ENCODE peak calls at places on chromosomes 16 and 17, in nine cellular contexts. K is lower lobe of right lung, W is ascending aorta, Z is thoracic aorta, J is A549, L is heart right ventricle, B is lung, M is GM23248, S is endothelial cell of umbilical vein. H is an unnamed sample. For H3K9me3 and H3K4me1, the result is how much of the 10 kb centered on the place peaks cover.

GRCh38 chr17:66458782-66459181 is 156.4 kb downstream of the PRKCA start:
- DNase-seq in K (no peak), W (no peak), Z (no peak), J (no peak), L (no peak), B (no peak), M (no peak), S (no peak), H (no peak)

GRCh38 chr17:30363715-30364202 is 15.0 kb upstream of the CPD start:
- DNase-seq in K (no peak), W (no peak), Z (no peak), J (no peak), L (no peak), B (peak), M (peak), S (no peak), H (no peak)

GRCh38 chr16:72797606-72798005 is 250.3 kb downstream of the ZFHX3 start:
- DNase-seq in K (no peak), W (no peak), Z (no peak), J (no peak), L (peak), B (no peak), M (no peak), S (no peak), H (no peak)

GRCh38 chr17:32386844-32387243 is 36.9 kb downstream of the ZNF207 start:
- DNase-seq in K (no peak), W (no peak), Z (no peak), J (no peak), L (no peak), B (no peak), M (peak), S (no peak), H (no peak)

GRCh38 chr16:70490261-70490660 is 33.1 kb downstream of the COG4 start:
- DNase-seq in K (no peak), W (no peak), Z (no peak), J (no peak), L (no peak), B (no peak), M (no peak), S (no peak), H (no peak)

GRCh38 chr17:56786989-56787482 is 46.7 kb downstream of the C17orf67 start:
- DNase-seq in K (peak), W (no peak), Z (no peak), J (peak), L (no peak), B (no peak), M (peak), S (peak), H (no peak)

GRCh38 chr17:58694826-58695225 is 2.4 kb downstream of the RAD51C start:
- DNase-seq in K (no peak), W (no peak), Z (no peak), J (no peak), L (no peak), B (no peak), M (no peak), S (no peak), H (no peak)

GRCh38 chr16:87207509-87207908 is 109.7 kb downstream of the C16orf95 start:
- DNase-seq in K (no peak), W (no peak), Z (no peak), J (peak), L (no peak), B (no peak), M (peak), S (no peak), H (no peak)

GRCh38 chr17:49707246-49707607 is 537 bp downstream of the SLC35B1 start:
- DNase-seq in K (no peak), W (no peak), Z (no peak), J (no peak), L (no peak), B (no peak), M (peak), S (peak), H (no peak)

GRCh38 chr16:74727903-74728302 is 27.2 kb upstream of the MLKL start:
- DNase-seq in K (no peak), W (no peak), Z (no peak), J (no peak), L (no peak), B (no peak), M (no peak), S (no peak), H (no peak)

GRCh38 chr16:16164244-16164643 is 59.0 kb downstream of the ABCC6 start:
- DNase-seq in K (no peak), W (no peak), Z (no peak), J (no peak), L (no peak), B (no peak), M (no peak), S (no peak), H (no peak)

GRCh38 chr17:27576429-27577123 is 54.4 kb upstream of the LGALS9 start:
- DNase-seq in K (no peak), W (no peak), Z (no peak), J (no peak), L (no peak), B (no peak), M (peak), S (no peak), H (no peak)

GRCh38 chr17:35127751-35128514 is 6.5 kb downstream of the FNDC8 start:
- DNase-seq in K (no peak), W (no peak), Z (no peak), J (no peak), L (no peak), B (peak), M (peak), S (no peak), H (no peak)

GRCh38 chr17:9021158-9021984 is at the start of gene NTN1:
- DNase-seq in K (peak), W (peak), Z (no peak), J (no peak), L (peak), B (no peak), M (peak), S (no peak), H (peak)

GRCh38 chr17:8668181-8668740 is 37.7 kb upstream of the MYH10 start:
- DNase-seq in K (no peak), W (peak), Z (no peak), J (no peak), L (no peak), B (no peak), M (no peak), S (peak), H (no peak)

GRCh38 chr16:67407176-67407787 is 9.0 kb downstream of the ZDHHC1 start:
- DNase-seq in K (no peak), W (no peak), Z (no peak), J (no peak), L (no peak), B (no peak), M (peak), S (no peak), H (no peak)

GRCh38 chr16:81487301-81487720 is 42.7 kb downstream of the CMIP start:
- DNase-seq in K (no peak), W (no peak), Z (no peak), J (no peak), L (no peak), B (no peak), M (peak), S (no peak), H (no peak)

GRCh38 chr16:51151951-51152663 is 1.0 kb upstream of the SALL1 start:
- DNase-seq in K (no peak), W (no peak), Z (no peak), J (peak), L (peak), B (no peak), M (peak), S (no peak), H (peak)

GRCh38 chr17:57861000-57861736 is 11.3 kb upstream of the MRPS23 start:
- DNase-seq in K (peak), W (peak), Z (peak), J (peak), L (peak), B (peak), M (peak), S (peak), H (peak)

GRCh38 chr17:83031321-83031945 is 48.0 kb upstream of the METRNL start:
- DNase-seq in K (no peak), W (peak), Z (no peak), J (no peak), L (no peak), B (no peak), M (no peak), S (no peak), H (no peak)

GRCh38 chr17:7081341-7082062 is 1.5 kb upstream of the CLEC10A start:
- DNase-seq in K (peak), W (peak), Z (no peak), J (no peak), L (no peak), B (no peak), M (no peak), S (no peak), H (no peak)

GRCh38 chr17:57009737-57010445 is 32.0 kb downstream of the SCPEP1 start:
- DNase-seq in K (peak), W (peak), Z (no peak), J (peak), L (peak), B (peak), M (peak), S (peak), H (peak)

GRCh38 chr17:35051579-35052239 is 11.8 kb downstream of the RFFL start:
- DNase-seq in K (no peak), W (no peak), Z (no peak), J (no peak), L (no peak), B (no peak), M (peak), S (peak), H (no peak)

GRCh38 chr17:4617090-4617489 is 24.4 kb downstream of the ALOX15 start:
- DNase-seq in K (no peak), W (no peak), Z (no peak), J (no peak), L (no peak), B (no peak), M (no peak), S (no peak), H (no peak)

GRCh38 chr17:58006563-58006923 is 503 bp downstream of the SRSF1 start:
- DNase-seq in K (peak), W (peak), Z (peak), J (peak), L (peak), B (peak), M (peak), S (peak), H (peak)

GRCh38 chr16:22641030-22641671 is 130.5 kb downstream of the NPIPB5 start:
- DNase-seq in K (no peak), W (no peak), Z (no peak), J (peak), L (no peak), B (no peak), M (peak), S (peak), H (no peak)

DNA sequence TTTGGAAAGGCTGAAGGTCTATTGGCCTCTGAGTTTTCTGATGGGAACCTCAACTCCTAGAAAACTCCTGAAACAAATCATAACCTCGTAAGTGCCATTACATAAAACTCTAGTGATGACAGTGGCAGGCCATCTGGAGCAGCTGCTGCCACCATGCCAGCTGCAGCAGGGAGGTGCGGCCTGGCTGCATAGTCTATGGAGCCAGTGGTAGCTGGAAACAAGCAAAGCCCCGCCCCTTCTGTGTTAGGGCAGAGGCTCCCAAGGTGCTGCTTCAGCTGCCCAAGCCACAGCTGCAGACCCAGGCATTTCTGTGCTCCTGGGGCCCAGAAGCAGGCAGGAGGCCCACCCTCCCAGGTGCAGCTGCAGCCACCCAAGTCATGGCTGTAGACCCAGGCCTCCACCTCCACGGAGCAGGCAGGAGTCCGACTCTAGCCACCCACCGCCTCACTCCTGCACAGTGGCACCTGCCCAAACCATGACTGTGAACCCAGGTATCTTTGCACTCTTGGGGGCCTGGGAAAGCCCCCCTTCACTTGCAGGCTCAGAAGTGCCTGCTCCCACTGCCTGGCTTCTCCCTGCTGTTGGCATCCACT is 254.0 kb upstream of the KCNJ16 start:
- DNase-seq in K (no peak), W (no peak), Z (no peak), J (no peak), L (no peak), B (no peak), M (no peak), S (no peak), H (no peak)
- H3K9me3 ChIP-seq in K (under half), W (under half), Z (under half), J (under half), L (under half), B (under half), M (under half), S (under half), H (under half)

DNA sequence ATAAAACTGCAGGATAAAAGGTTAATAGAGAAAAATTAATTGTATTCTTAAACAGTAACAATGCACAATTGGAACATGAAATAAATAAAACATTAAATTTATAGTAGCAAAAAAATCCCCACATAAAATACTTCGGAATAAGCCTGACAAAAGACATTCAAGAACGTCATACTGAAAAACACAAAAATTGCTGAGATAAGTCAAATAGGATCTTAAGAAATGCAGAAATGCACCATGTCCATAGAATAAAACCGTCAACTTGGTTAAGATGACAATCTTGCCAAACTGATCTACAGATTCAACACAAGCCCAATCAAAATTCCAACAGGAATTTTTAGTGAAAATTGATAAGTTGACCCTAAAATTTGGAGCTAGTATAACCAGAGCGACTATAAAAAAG is 76.6 kb downstream of the TBC1D16 start:
- DNase-seq in K (no peak), W (no peak), Z (no peak), J (no peak), L (no peak), B (no peak), M (no peak), S (no peak), H (no peak)
- H3K4me1 ChIP-seq in K (under half), W (under half), Z (under half), J (under half), L (under half), B (under half), M (under half), S (under half), H (under half)

GRCh38 chr17:41145261-41145660 is 4.4 kb downstream of the KRTAP4-5 start:
- DNase-seq in K (no peak), W (no peak), Z (no peak), J (no peak), L (no peak), B (no peak), M (no peak), S (no peak), H (no peak)

GRCh38 chr17:41144846-41145245 is 4.5 kb upstream of the KRTAP4-6 start:
- DNase-seq in K (no peak), W (no peak), Z (no peak), J (no peak), L (no peak), B (no peak), M (no peak), S (no peak), H (no peak)

GRCh38 chr17:41141361-41141760 is 1.0 kb upstream of the KRTAP4-6 start:
- DNase-seq in K (no peak), W (no peak), Z (no peak), J (no peak), L (no peak), B (no peak), M (no peak), S (no peak), H (no peak)

DNA sequence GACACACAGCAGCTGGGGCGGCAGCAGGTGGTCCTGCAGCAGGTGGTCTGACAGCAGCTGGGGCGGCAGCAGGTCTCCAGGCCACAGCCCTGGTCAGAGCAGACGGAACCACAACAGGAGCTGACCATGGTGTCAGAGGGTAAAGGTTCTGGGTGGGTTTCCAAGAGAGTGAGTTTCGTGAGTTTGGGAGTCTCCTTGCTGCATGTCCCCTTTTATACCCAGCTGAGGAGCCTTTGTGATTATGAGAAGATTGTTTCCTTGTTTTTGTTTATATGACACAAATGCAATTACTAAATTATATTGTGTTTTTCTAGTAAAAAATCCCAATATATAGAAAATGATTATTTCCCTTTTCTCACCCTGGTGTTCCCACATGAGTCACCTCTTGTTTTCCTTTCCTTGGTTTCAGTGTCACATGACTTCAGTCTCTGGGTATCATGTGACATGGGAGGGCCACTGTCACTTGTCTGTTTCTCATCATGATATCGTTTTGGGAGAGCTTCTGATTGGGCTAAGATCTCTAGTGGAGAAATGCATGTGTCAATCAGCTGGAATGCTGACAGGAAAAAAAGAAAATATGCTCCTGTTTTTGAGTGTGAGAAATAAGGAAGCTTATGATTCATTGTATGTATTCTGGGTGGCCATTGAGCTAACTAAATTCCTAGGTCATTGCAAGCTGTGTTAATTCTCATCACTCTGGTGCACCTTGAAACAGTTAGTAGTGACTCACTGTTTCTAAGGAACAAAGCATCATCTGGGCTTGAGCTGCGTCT is at the start of gene KRTAP4-6:
- DNase-seq in K (no peak), W (no peak), Z (no peak), J (peak), L (no peak), B (no peak), M (peak), S (no peak), H (no peak)
- H3K9me3 ChIP-seq in K (under half), W (under half), Z (under half), J (under half), L (under half), B (under half), M (under half), S (under half), H (under half)

GRCh38 chr17:17476865-17477467 is at the start of gene MED9:
- DNase-seq in K (peak), W (peak), Z (peak), J (peak), L (peak), B (peak), M (peak), S (peak), H (peak)
- H3K4me1 ChIP-seq in K (under half), W (under half), Z (under half), J (under half), L (under half), B (under half), M (under half), S (under half), H (under half)

GRCh38 chr16:35252356-35252936 is 1793.0 kb downstream of the TP53TG3F start:
- DNase-seq in K (no peak), W (no peak), Z (no peak), J (no peak), L (no peak), B (no peak), M (peak), S (peak), H (no peak)

GRCh38 chr16:35255816-35256215 is 1796.4 kb downstream of the TP53TG3F start:
- DNase-seq in K (no peak), W (no peak), Z (no peak), J (no peak), L (no peak), B (no peak), M (no peak), S (no peak), H (no peak)

GRCh38 chr16:35258381-35258780 is 1799.0 kb downstream of the TP53TG3F start:
- DNase-seq in K (no peak), W (no peak), Z (no peak), J (no peak), L (no peak), B (no peak), M (no peak), S (no peak), H (no peak)

DNA sequence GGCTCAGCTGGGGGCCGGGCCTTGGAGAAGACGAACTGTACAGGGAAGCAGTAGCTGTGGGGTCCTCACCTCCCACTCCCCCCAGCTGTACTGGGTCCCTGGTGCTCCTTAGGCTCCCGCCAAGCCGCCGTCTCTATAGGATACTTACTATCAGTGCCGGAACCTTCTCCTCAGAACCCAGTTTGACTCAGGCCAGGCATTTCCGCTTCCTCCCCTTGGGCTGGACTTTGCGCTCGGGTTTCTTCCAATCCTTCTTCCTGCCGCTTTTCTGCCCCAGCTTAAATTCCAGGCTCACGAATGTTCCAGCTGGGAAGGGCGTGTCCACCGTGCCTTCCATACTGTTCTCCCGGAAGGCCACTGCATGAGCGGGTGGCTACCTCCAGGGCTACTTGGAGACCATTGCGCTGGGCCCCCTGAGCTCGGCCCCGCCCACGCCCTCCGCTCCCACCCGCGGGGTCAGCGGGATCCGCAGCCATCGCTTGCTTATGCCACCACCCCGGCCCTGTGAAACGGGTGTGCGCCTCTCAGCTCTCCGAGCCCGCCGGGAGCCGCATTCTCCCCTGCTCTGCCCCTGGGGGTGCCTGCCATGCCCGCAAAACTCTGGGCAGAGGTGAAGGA is 1795.9 kb downstream of the TP53TG3F start:
- DNase-seq in K (no peak), W (no peak), Z (no peak), J (no peak), L (no peak), B (no peak), M (no peak), S (no peak), H (no peak)
- H3K9me3 ChIP-seq in K (under half), W (under half), Z (under half), J (under half), L (under half), B (under half), M (under half), S (under half), H (under half)